ENCODE peak calls at places on chromosomes 11 and 22, in six cellular contexts. E is mucosa of gallbladder; U is stimulated activated CD4-positive, alpha-beta T cell treated with anti-CD3 and anti-CD28 coated beads, TNF-alpha, amount 100 ng/mL, for 48 hours; T is HTR-8/SVneo; V is NCI-H2081; S is adrenal gland. C is an unnamed sample.
A peak's percentile ranks its signal among the peaks of the same experiment; 100 is the strongest.

GRCh38 chr11:3635641-3636375 is 6.0 kb downstream of the ART5 start:
- DNase-seq in E (no peak), U (no peak), T (no peak), V (no peak), S (no peak), C (peak; percentile 56)

GRCh38 chr22:43260818-43261217 is 73.9 kb upstream of the TTLL12 start:
- DNase-seq in E (no peak), U (no peak), T (no peak), V (no peak), S (peak; percentile 82), C (no peak)

GRCh38 chr11:61369372-61370348 is 7.5 kb downstream of the TMEM138 start:
- DNase-seq in E (peak; percentile 64), U (no peak), T (no peak), V (no peak), S (peak; percentile 90), C (no peak)

GRCh38 chr11:132683602-132684001 is 848.7 kb downstream of the OPCML start:
- DNase-seq in E (no peak), U (no peak), T (peak; percentile 1), V (no peak), S (no peak), C (no peak)

GRCh38 chr11:117717485-117718314 is 79.3 kb downstream of the DSCAML1 start:
- DNase-seq in E (peak; percentile 69), U (no peak), T (no peak), V (peak; percentile 22), S (no peak), C (no peak)

GRCh38 chr11:110818032-110818687 is 105.9 kb upstream of the ARHGAP20 start:
- DNase-seq in E (no peak), U (no peak), T (no peak), V (no peak), S (no peak), C (no peak)

GRCh38 chr22:42930810-42931420 is 73.8 kb upstream of the ARFGAP3 start:
- DNase-seq in E (no peak), U (no peak), T (no peak), V (no peak), S (peak; percentile 55), C (peak; percentile 74)

GRCh38 chr11:65953471-65953870 is 8.1 kb upstream of the SART1 start:
- DNase-seq in E (no peak), U (no peak), T (no peak), V (no peak), S (no peak), C (no peak)

GRCh38 chr22:22710719-22711531 is 66.5 kb downstream of the GGTLC2 start:
- DNase-seq in E (peak; percentile 87), U (peak; percentile 59), T (peak; percentile 14), V (peak; percentile 18), S (peak; percentile 64), C (no peak)

GRCh38 chr22:42273855-42274451 is 3.5 kb upstream of the TCF20 start:
- DNase-seq in E (no peak), U (no peak), T (no peak), V (no peak), S (no peak), C (no peak)

GRCh38 chr22:50260801-50261614 is 475 bp downstream of the MAPK12 start:
- DNase-seq in E (no peak), U (no peak), T (no peak), V (peak; percentile 15), S (no peak), C (no peak)

GRCh38 chr11:117199061-117199915 is at the start of gene TAGLN:
- DNase-seq in E (peak; percentile 82), U (no peak), T (peak; percentile 67), V (no peak), S (peak; percentile 58), C (peak; percentile 99)

GRCh38 chr11:11966826-11967668 is 41.4 kb downstream of the DKK3 start:
- DNase-seq in E (peak; percentile 67), U (peak; percentile 52), T (peak; percentile 72), V (peak; percentile 65), S (peak; percentile 82), C (no peak)

GRCh38 chr11:2305862-2306823 is 4.3 kb downstream of the TSPAN32 start:
- DNase-seq in E (peak; percentile 67), U (no peak), T (no peak), V (no peak), S (peak; percentile 62), C (peak; percentile 76)

GRCh38 chr22:21098099-21098671 is 52.4 kb downstream of the LRRC74B start:
- DNase-seq in E (no peak), U (no peak), T (no peak), V (no peak), S (no peak), C (no peak)

GRCh38 chr11:122337241-122338176 is 221.5 kb upstream of the BLID start:
- DNase-seq in E (no peak), U (no peak), T (no peak), V (no peak), S (no peak), C (no peak)

GRCh38 chr11:123030517-123030916 is 31.4 kb downstream of the HSPA8 start:
- DNase-seq in E (no peak), U (no peak), T (no peak), V (no peak), S (no peak), C (no peak)

GRCh38 chr11:66768088-66768521 is 39.1 kb upstream of the SPTBN2 start:
- DNase-seq in E (no peak), U (no peak), T (no peak), V (no peak), S (no peak), C (no peak)

C was measured in ascending aorta.